ENCODE peak calls at places on chromosomes 1 and 21, in ten cellular contexts. S is adrenal gland, X is stomach, O is right lobe of liver, G is transverse colon, W is tibial nerve, P is prostate gland, F is H1, V is body of pancreas, M is GM12878. N is an unnamed sample.

GRCh38 chr1:25816112-25816718 is 3.5 kb upstream of the MTFR1L start:
- DNase-seq in S (peak), X (no peak), O (no peak), G (no peak), W (no peak), P (no peak), F (no peak), V (no peak), M (no peak), N (no peak)

GRCh38 chr1:9201421-9202239 is 32.9 kb upstream of the H6PD start:
- DNase-seq in S (no peak), X (no peak), O (no peak), G (peak), W (no peak), P (no peak), F (no peak), V (peak), M (no peak), N (no peak)

GRCh38 chr1:226708342-226708780 is 30.7 kb downstream of the ITPKB start:
- DNase-seq in S (no peak), X (no peak), O (no peak), G (no peak), W (peak), P (no peak), F (no peak), V (no peak), M (no peak), N (no peak)

GRCh38 chr1:51421961-51422360 is 91.6 kb upstream of the TTC39A start:
- DNase-seq in S (no peak), X (no peak), O (no peak), G (no peak), W (no peak), P (no peak), F (no peak), V (no peak), M (no peak), N (no peak)

GRCh38 chr1:5646486-5646885 is 345.7 kb downstream of the NPHP4 start:
- DNase-seq in S (no peak), X (peak), O (no peak), G (no peak), W (no peak), P (no peak), F (no peak), V (no peak), M (no peak), N (no peak)

GRCh38 chr1:157969693-157970485 is 23.6 kb upstream of the KIRREL1 start:
- DNase-seq in S (peak), X (no peak), O (no peak), G (peak), W (peak), P (no peak), F (no peak), V (peak), M (no peak), N (no peak)

GRCh38 chr1:235639586-235640205 is 9.9 kb downstream of the GNG4 start:
- DNase-seq in S (no peak), X (no peak), O (no peak), G (peak), W (no peak), P (no peak), F (no peak), V (no peak), M (no peak), N (peak)

GRCh38 chr1:9265966-9266365 is 26.7 kb upstream of the SPSB1 start:
- DNase-seq in S (no peak), X (no peak), O (no peak), G (no peak), W (no peak), P (no peak), F (no peak), V (no peak), M (no peak), N (peak)

GRCh38 chr1:201111672-201112071 is 554 bp downstream of the CACNA1S start:
- DNase-seq in S (no peak), X (no peak), O (no peak), G (no peak), W (no peak), P (no peak), F (no peak), V (no peak), M (no peak), N (no peak)

GRCh38 chr1:20058531-20058930 is 11.5 kb upstream of the PLA2G5 start:
- DNase-seq in S (no peak), X (no peak), O (no peak), G (no peak), W (no peak), P (no peak), F (no peak), V (peak), M (no peak), N (no peak)

GRCh38 chr1:84375965-84376910 is 22.0 kb upstream of the DNASE2B start:
- DNase-seq in S (no peak), X (no peak), O (no peak), G (no peak), W (no peak), P (no peak), F (no peak), V (no peak), M (no peak), N (no peak)

GRCh38 chr21:21971384-21971783 is 973.2 kb downstream of the NCAM2 start:
- DNase-seq in S (no peak), X (no peak), O (no peak), G (no peak), W (no peak), P (no peak), F (no peak), V (no peak), M (no peak), N (no peak)

GRCh38 chr21:41369915-41370839 is 8.3 kb downstream of the MX2 start:
- DNase-seq in S (no peak), X (peak), O (no peak), G (no peak), W (no peak), P (no peak), F (no peak), V (peak), M (peak), N (peak)

GRCh38 chr1:158150512-158150911 is 30.2 kb upstream of the CD1D start:
- DNase-seq in S (no peak), X (no peak), O (no peak), G (no peak), W (no peak), P (no peak), F (no peak), V (peak), M (no peak), N (no peak)

GRCh38 chr1:45622267-45622890 is 1.5 kb downstream of the CCDC17 start:
- DNase-seq in S (no peak), X (no peak), O (peak), G (no peak), W (no peak), P (no peak), F (no peak), V (no peak), M (no peak), N (peak)

GRCh38 chr21:42939581-42940413 is 14.4 kb upstream of the ERVH48-1 start:
- DNase-seq in S (peak), X (peak), O (no peak), G (peak), W (peak), P (peak), F (no peak), V (peak), M (no peak), N (peak)

GRCh38 chr1:195604287-195604686 is 1004.0 kb downstream of the KCNT2 start:
- DNase-seq in S (no peak), X (no peak), O (no peak), G (no peak), W (no peak), P (no peak), F (no peak), V (no peak), M (no peak), N (no peak)

GRCh38 chr1:28602536-28603439 is 10.7 kb downstream of the RAB42 start:
- DNase-seq in S (peak), X (peak), O (no peak), G (peak), W (peak), P (peak), F (no peak), V (peak), M (no peak), N (no peak)

GRCh38 chr1:232422901-232423300 is 207.0 kb downstream of the SIPA1L2 start:
- DNase-seq in S (no peak), X (no peak), O (no peak), G (no peak), W (no peak), P (no peak), F (no peak), V (no peak), M (no peak), N (no peak)

GRCh38 chr1:186503210-186503609 is 42.3 kb upstream of the PDC start:
- DNase-seq in S (no peak), X (no peak), O (no peak), G (no peak), W (no peak), P (no peak), F (no peak), V (no peak), M (no peak), N (no peak)
- TF ChIP-seq POLR2A in S (no peak), X (no peak), O (no peak), G (no peak), W (no peak), P (no peak), F (no peak), V (no peak), M (no peak), N (no peak)

DNA sequence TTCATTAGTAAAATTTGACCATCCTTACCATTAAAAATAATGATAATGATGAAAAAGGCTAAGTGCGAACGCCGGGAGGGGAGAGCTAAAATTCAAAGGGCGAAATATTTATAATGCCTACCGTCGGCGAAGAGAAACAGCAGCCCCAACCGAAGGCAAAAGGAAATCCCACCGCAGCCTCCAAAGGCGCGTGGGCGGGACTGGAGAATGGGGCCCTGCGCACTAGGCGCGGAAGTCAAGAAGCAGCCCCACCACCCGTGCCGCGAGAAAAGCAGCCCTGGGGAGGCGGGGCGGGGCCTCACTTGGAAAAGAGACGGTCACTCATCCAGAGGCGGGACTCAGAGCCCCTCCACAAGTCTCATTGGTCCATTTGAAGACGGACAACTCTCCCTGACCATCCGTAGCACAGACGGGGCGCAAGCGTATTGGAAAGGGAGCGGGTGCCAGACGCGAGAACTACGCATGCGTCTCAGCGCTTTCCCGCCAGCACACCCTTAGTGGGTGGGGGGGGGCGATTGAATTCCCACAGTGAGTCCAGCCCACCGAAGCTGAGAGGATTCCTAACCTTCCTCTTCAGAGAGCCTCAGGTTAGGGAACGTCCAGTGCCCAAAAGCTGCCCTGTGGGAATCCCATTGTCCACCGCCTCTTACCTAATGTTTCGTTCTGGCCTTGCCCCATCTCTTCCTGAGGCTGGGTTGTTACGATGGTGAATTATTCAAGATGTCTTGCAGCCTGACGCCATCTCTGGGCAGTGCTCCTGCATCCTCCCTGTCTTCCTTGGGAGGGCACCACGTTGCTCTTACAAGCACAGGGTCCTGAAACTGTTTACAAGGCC is 19.0 kb downstream of the MTX1 start:
- DNase-seq in S (peak), X (peak), O (peak), G (peak), W (peak), P (peak), F (peak), V (peak), M (peak), N (peak)
- TF ChIP-seq POLR2A in S (peak), X (no peak), O (peak), G (peak), W (peak), P (peak), F (peak), V (peak), M (peak), N (no peak)

GRCh38 chr1:91706140-91706957 is 179.6 kb downstream of the TGFBR3 start:
- DNase-seq in S (no peak), X (no peak), O (no peak), G (no peak), W (no peak), P (no peak), F (no peak), V (no peak), M (no peak), N (no peak)
- TF ChIP-seq POLR2A in S (no peak), X (no peak), O (no peak), G (no peak), W (no peak), P (no peak), F (no peak), V (no peak), M (no peak), N (no peak)

GRCh38 chr1:32759997-32760623 is 57.0 kb downstream of the YARS1 start:
- DNase-seq in S (peak), X (peak), O (peak), G (peak), W (no peak), P (peak), F (peak), V (peak), M (no peak), N (no peak)

GRCh38 chr1:32758795-32759430 is 56.3 kb upstream of the SYNC start:
- DNase-seq in S (no peak), X (no peak), O (no peak), G (no peak), W (no peak), P (no peak), F (no peak), V (no peak), M (no peak), N (no peak)

GRCh38 chr1:32759521-32759980 is 57.0 kb upstream of the SYNC start:
- DNase-seq in S (no peak), X (peak), O (no peak), G (peak), W (no peak), P (peak), F (no peak), V (peak), M (no peak), N (no peak)

GRCh38 chr1:32763221-32763620 is 53.9 kb downstream of the YARS1 start:
- DNase-seq in S (no peak), X (no peak), O (no peak), G (no peak), W (no peak), P (peak), F (no peak), V (no peak), M (no peak), N (no peak)

GRCh38 chr1:32761253-32761877 is 55.8 kb downstream of the YARS1 start:
- DNase-seq in S (peak), X (peak), O (peak), G (peak), W (peak), P (peak), F (no peak), V (peak), M (peak), N (no peak)
- TF ChIP-seq POLR2A in S (peak), X (no peak), O (no peak), G (no peak), W (no peak), P (no peak), F (no peak), V (peak), M (no peak), N (no peak)

GRCh38 chr1:24765308-24765988 is 20.2 kb downstream of the CLIC4 start:
- DNase-seq in S (no peak), X (no peak), O (no peak), G (no peak), W (no peak), P (no peak), F (no peak), V (peak), M (no peak), N (no peak)
- TF ChIP-seq POLR2A in S (no peak), X (no peak), O (no peak), G (no peak), W (no peak), P (no peak), F (no peak), V (no peak), M (no peak), N (no peak)

GRCh38 chr1:160679893-160680292 is 31.7 kb downstream of the CD48 start:
- DNase-seq in S (no peak), X (no peak), O (no peak), G (no peak), W (no peak), P (no peak), F (no peak), V (no peak), M (no peak), N (no peak)

GRCh38 chr1:160680399-160680798 is 31.2 kb downstream of the CD48 start:
- DNase-seq in S (no peak), X (no peak), O (no peak), G (no peak), W (no peak), P (no peak), F (no peak), V (no peak), M (no peak), N (no peak)

GRCh38 chr1:160681891-160682140 is 29.8 kb downstream of the CD48 start:
- DNase-seq in S (no peak), X (no peak), O (no peak), G (no peak), W (no peak), P (no peak), F (no peak), V (no peak), M (no peak), N (no peak)

GRCh38 chr1:160682983-160683886 is 28.4 kb downstream of the CD48 start:
- DNase-seq in S (no peak), X (no peak), O (no peak), G (no peak), W (no peak), P (no peak), F (no peak), V (no peak), M (no peak), N (no peak)

DNA sequence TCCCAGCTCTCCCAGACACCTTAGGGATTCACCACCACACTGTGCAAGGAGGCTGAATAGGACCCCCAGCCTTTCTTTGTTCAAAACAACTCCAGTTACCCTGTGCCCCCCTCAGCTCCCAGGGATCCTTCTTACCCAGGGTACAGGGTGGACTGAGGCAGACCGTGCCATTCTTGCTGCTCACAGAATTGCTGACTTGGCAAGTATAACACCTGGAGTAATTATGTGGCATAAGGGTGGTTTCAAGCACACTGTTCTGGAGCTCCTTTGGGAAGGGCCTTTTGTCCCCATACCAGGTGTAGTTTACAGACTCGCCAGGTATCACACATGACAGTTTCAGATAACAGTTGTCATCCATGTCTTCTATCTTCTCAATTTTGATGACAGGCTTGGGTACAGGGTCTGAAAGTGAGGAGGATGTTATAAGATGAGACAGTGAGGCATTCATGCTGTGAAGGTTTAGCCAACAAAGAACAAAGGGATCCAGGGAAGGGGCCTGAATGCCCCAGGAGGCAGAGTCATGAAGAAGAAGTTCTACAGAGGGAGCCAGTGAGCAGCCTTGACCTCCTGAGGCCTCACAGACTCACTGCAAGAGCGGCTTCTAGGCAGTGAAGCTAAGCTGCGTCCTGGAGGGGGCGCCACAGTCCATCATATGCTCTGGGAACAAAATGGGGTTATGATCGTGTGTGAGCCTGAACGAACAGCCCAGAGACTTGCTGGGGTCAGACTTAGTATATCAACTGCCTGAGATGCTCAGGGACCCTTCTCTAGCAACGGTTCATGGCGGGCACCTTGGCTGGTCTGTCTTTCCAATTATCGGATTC is 30.3 kb downstream of the CD48 start:
- DNase-seq in S (peak), X (peak), O (peak), G (peak), W (peak), P (no peak), F (peak), V (peak), M (no peak), N (peak)
- TF ChIP-seq POLR2A in S (no peak), X (no peak), O (no peak), G (no peak), W (no peak), P (no peak), F (no peak), V (no peak), M (peak), N (no peak)

DNA sequence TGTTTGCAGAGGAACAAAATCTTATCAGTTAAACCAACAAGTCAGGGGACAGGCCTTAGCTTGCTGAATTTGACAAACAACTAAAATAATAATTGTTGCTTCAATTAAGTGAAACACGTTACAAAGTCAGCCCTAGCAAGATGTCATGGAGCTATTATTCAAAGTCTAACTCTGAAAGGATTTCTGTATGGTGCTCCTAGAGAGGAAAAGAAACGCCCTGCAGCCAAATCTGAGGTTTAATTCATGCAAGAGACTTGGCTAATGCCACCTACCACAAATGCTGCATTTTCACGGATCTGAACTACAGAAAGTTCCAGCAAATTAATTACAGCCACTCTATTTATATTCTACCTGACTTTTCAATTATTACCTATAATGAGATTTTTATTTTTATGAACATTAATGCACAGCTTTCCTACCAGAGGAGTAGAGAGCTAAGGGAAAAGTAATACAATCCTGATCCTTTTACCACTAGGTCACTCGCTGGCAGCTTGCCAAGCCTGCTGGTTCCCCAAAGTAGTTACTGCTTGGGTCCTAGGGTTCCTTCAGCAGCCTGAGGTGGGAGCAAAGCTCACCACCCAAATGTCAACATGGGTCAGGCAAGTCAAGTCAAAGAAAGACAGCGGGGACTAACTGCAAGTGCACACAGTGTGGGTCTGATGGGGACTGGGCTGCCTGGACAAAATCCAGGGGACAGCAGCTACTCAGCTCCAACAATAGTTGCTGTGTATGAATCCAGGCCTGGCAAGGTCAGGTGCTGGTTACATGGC is 8.5 kb downstream of the COLGALT2 start:
- DNase-seq in S (peak), X (no peak), O (no peak), G (no peak), W (no peak), P (peak), F (no peak), V (peak), M (no peak), N (no peak)
- TF ChIP-seq POLR2A in S (no peak), X (no peak), O (no peak), G (no peak), W (no peak), P (no peak), F (no peak), V (no peak), M (no peak), N (no peak)

DNA sequence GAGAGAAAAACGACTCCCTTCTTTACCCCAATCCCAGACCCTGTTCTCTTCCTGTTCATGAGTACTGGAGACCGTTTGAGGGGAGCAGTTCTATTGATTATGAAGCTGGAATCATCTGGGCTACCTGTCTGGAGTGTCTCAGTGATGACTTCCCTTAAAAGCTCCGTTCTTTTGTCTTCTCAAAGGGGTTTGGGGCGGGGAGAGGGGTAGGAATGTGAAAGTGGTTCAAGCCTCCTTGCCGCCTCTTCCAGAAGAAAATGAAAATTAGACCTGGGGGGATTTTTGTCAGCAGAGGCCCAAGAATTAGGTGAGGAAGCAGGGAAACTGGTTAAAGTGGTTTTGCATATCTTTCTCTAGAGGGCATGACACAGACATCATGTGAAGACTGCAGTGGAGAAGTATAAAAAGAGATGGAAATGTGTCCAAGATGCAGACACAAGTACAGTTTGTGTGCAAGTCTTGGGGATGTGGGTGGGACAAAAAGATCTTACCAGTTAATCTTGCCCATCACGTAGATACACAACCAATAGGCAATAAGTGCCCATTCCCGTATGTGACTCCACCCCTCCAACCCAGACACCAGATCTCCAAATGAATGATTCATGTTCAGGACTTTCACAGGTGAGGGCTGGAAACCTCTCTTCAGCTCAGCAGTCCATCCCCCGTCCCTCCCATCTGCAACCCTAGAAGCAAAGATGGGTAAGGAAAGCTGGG is 470 bp upstream of the MTMR11 start:
- DNase-seq in S (no peak), X (no peak), O (no peak), G (peak), W (no peak), P (peak), F (no peak), V (peak), M (no peak), N (no peak)
- TF ChIP-seq POLR2A in S (peak), X (no peak), O (peak), G (peak), W (no peak), P (peak), F (no peak), V (peak), M (no peak), N (no peak)

N was measured in spleen.